ENCODE peak calls at places on chromosomes 2 and 18, in seven cellular contexts. H is mammary epithelial cell; A is activated CD4-positive, alpha-beta T cell treated with anti-CD3 and anti-CD28 coated beads, Interleukin-2, amount 50 U/mL, for 1 hour; Z is NCI-H187 treated with DMSO at 0.1 percent for 48 hours; K is hippocampal formation; G is endothelial cell of umbilical vein; J is H7. L is an unnamed sample.

GRCh38 chr2:33437815-33438214 is 38.6 kb upstream of the RASGRP3 start:
- DNase-seq in K (no peak), A (no peak), G (no peak), H (no peak), J (no peak), Z (no peak), L (no peak)

GRCh38 chr2:38174646-38175096 is 98.7 kb upstream of the CYP1B1 start:
- DNase-seq in H (peak), A (no peak), G (no peak), J (no peak), K (no peak), Z (no peak), L (peak)

GRCh38 chr2:69462780-69463179 is 25.5 kb upstream of the NFU1 start:
- DNase-seq in H (no peak), G (no peak), K (no peak), Z (no peak), J (no peak), A (no peak), L (no peak)

GRCh38 chr18:68797901-68798300 is at the start of gene CCDC102B:
- DNase-seq in G (peak), J (no peak), K (no peak), H (no peak), A (no peak), Z (no peak), L (peak)

GRCh38 chr2:73938761-73939352 is 12.2 kb downstream of the DGUOK start:
- DNase-seq in Z (no peak), A (no peak), G (no peak), K (no peak), J (no peak), H (peak), L (peak)

GRCh38 chr2:14944562-14945346 is 312.2 kb downstream of the LRATD1 start:
- DNase-seq in H (peak), Z (no peak), A (no peak), G (no peak), J (peak), K (no peak), L (no peak)

GRCh38 chr18:55001625-55002024 is 42.4 kb upstream of the CCDC68 start:
- DNase-seq in K (no peak), J (no peak), Z (peak), A (no peak), H (no peak), G (peak), L (no peak)

GRCh38 chr2:229141626-229142025 is 129.5 kb downstream of the PID1 start:
- DNase-seq in J (no peak), Z (no peak), A (no peak), K (no peak), G (no peak), H (peak), L (no peak)

GRCh38 chr2:160352492-160352891 is 141.1 kb downstream of the RBMS1 start:
- DNase-seq in H (peak), G (no peak), A (no peak), Z (no peak), J (no peak), K (no peak), L (no peak)

GRCh38 chr2:204984421-204984925 is 439.2 kb downstream of the PARD3B start:
- DNase-seq in J (no peak), G (no peak), A (no peak), Z (no peak), K (no peak), H (no peak), L (no peak)

GRCh38 chr2:111050701-111051376 is 69.9 kb upstream of the BCL2L11 start:
- DNase-seq in H (no peak), K (no peak), G (no peak), J (no peak), Z (no peak), A (no peak), L (no peak)